ENCODE peak calls at places on chromosomes 11 and 22, in eight cellular contexts. Y is stromal cell of bone marrow; O is astrocyte of the hippocampus; C is SK-N-MC; Q is Ammon's horn; T is stimulated activated CD4-positive, alpha-beta T cell treated with anti-CD3 and anti-CD28 coated beads, Interleukin-12 subunit alpha, Interleukin-12 subunit beta, amount 100 ng/mL, for 4 hours; U is mammary epithelial cell; A is stimulated activated CD8-positive, alpha-beta memory T cell treated with anti-CD3 and anti-CD28 coated beads, Interleukin-15, amount 100 ng/mL, for 1 hour. J is an unnamed sample.

GRCh38 chr11:44950036-44950624 is 553 bp downstream of the TP53I11 start:
- DNase-seq in Y (no peak), O (peak; percentile 55), C (no peak), Q (no peak), T (peak; percentile 30), U (no peak), A (no peak), J (no peak)

GRCh38 chr11:44017443-44018126 is 30.2 kb upstream of the ACCSL start:
- DNase-seq in Y (peak; percentile 57), O (no peak), C (no peak), Q (no peak), T (no peak), U (no peak), A (no peak), J (no peak)

GRCh38 chr22:45200862-45201511 is 37.3 kb downstream of the NUP50 start:
- DNase-seq in Y (no peak), O (peak; percentile 92), C (no peak), Q (no peak), T (no peak), U (peak; percentile 17), A (no peak), J (no peak)

GRCh38 chr11:86214710-86215109 is 29.8 kb upstream of the EED start:
- DNase-seq in Y (no peak), O (no peak), C (no peak), Q (no peak), T (peak; percentile 60), U (peak; percentile 73), A (no peak), J (no peak)

GRCh38 chr11:56624661-56625110 is 10.0 kb upstream of the OR5M1 start:
- DNase-seq in Y (peak; percentile 36), O (peak; percentile 36), C (peak; percentile 3), Q (no peak), T (no peak), U (peak; percentile 71), A (no peak), J (no peak)

GRCh38 chr11:93545566-93545965 is 2.4 kb upstream of the SMCO4 start:
- DNase-seq in Y (no peak), O (no peak), C (no peak), Q (no peak), T (no peak), U (no peak), A (no peak), J (no peak)

GRCh38 chr22:25182131-25183110 is 17.2 kb upstream of the CRYBB3 start:
- DNase-seq in Y (no peak), O (no peak), C (no peak), Q (peak; percentile 49), T (no peak), U (no peak), A (no peak), J (no peak)

GRCh38 chr11:106670069-106670468 is 348.2 kb downstream of the GUCY1A2 start:
- DNase-seq in Y (no peak), O (peak; percentile 72), C (no peak), Q (no peak), T (no peak), U (no peak), A (no peak), J (no peak)

GRCh38 chr11:61281581-61282250 is 13.4 kb downstream of the VWCE start:
- DNase-seq in Y (no peak), O (peak; percentile 66), C (no peak), Q (no peak), T (peak; percentile 20), U (peak; percentile 22), A (no peak), J (no peak)

GRCh38 chr22:39125622-39126021 is 26.9 kb downstream of the CBX7 start:
- DNase-seq in Y (no peak), O (no peak), C (no peak), Q (no peak), T (no peak), U (no peak), A (no peak), J (no peak)

GRCh38 chr11:118287006-118287405 is 17.5 kb upstream of the CD3E start:
- DNase-seq in Y (no peak), O (no peak), C (no peak), Q (no peak), T (no peak), U (peak; percentile 68), A (no peak), J (no peak)

GRCh38 chr11:45278721-45279120 is 7.4 kb downstream of the SYT13 start:
- DNase-seq in Y (no peak), O (no peak), C (peak; percentile 24), Q (no peak), T (no peak), U (no peak), A (no peak), J (no peak)

GRCh38 chr11:29129850-29130249 is 887.0 kb downstream of the KCNA4 start:
- DNase-seq in Y (peak; percentile 50), O (no peak), C (no peak), Q (no peak), T (no peak), U (peak; percentile 35), A (no peak), J (no peak)

GRCh38 chr22:32480238-32480637 is 5.6 kb downstream of the FBXO7 start:
- DNase-seq in Y (no peak), O (no peak), C (no peak), Q (no peak), T (peak; percentile 29), U (no peak), A (no peak), J (no peak)

GRCh38 chr22:23418159-23418788 is 161.8 kb downstream of the IGLL1 start:
- DNase-seq in Y (no peak), O (no peak), C (no peak), Q (no peak), T (no peak), U (no peak), A (no peak), J (no peak)

GRCh38 chr22:17436382-17436951 is 67.2 kb downstream of the CECR2 start:
- DNase-seq in Y (no peak), O (peak; percentile 16), C (no peak), Q (peak; percentile 60), T (no peak), U (no peak), A (no peak), J (no peak)

GRCh38 chr11:88414385-88414861 is 76.9 kb upstream of the CTSC start:
- DNase-seq in Y (no peak), O (peak; percentile 86), C (no peak), Q (peak; percentile 62), T (no peak), U (peak; percentile 46), A (no peak), J (no peak)

GRCh38 chr11:60924906-60925684 is 835 bp downstream of the TMEM132A start:
- DNase-seq in Y (no peak), O (peak; percentile 29), C (no peak), Q (no peak), T (no peak), U (no peak), A (no peak), J (no peak)

GRCh38 chr11:134580635-134581025 is 168.6 kb upstream of the B3GAT1 start:
- DNase-seq in Y (no peak), O (no peak), C (no peak), Q (no peak), T (no peak), U (no peak), A (no peak), J (no peak)

GRCh38 chr11:33830903-33831648 is 56.8 kb upstream of the FBXO3 start:
- DNase-seq in Y (no peak), O (no peak), C (no peak), Q (no peak), T (no peak), U (peak; percentile 75), A (no peak), J (no peak)